ENCODE peak calls at places on chromosomes 7 and 10, in seven cellular contexts. I, K, R, U, T, J and N are unnamed samples.

GRCh38 chr7:12623885-12624498 is 53.5 kb downstream of the SCIN start:
- DNase-seq in K (no peak), J (peak), T (no peak), R (no peak), U (peak), I (peak), N (peak)

GRCh38 chr10:59360605-59361515 is 1.5 kb downstream of the FAM13C start:
- DNase-seq in K (no peak), J (no peak), I (no peak), T (no peak), R (no peak), U (no peak), N (no peak)

GRCh38 chr7:151992375-151992774 is 33.1 kb upstream of the GALNT11 start:
- DNase-seq in T (peak), U (peak), I (peak), R (peak), K (no peak), J (peak), N (peak)

GRCh38 chr10:77287647-77288120 is 349.9 kb downstream of the KCNMA1 start:
- DNase-seq in K (no peak), R (no peak), J (peak), U (no peak), I (no peak), T (no peak), N (no peak)

GRCh38 chr7:6653101-6653995 is 16.2 kb downstream of the ZNF316 start:
- DNase-seq in U (no peak), R (peak), I (no peak), J (no peak), T (no peak), K (no peak), N (no peak)

GRCh38 chr7:126228356-126229061 is 1024.2 kb downstream of the GRM8 start:
- DNase-seq in R (no peak), U (no peak), J (no peak), T (no peak), K (no peak), I (no peak), N (no peak)

GRCh38 chr10:119754085-119754484 is 28.2 kb downstream of the INPP5F start:
- DNase-seq in K (no peak), T (no peak), I (no peak), R (no peak), U (no peak), J (no peak), N (no peak)

GRCh38 chr7:136275794-136276193 is 298.6 kb upstream of the MTPN start:
- DNase-seq in T (no peak), K (no peak), I (no peak), U (no peak), J (peak), R (no peak), N (no peak)

GRCh38 chr7:29342761-29343160 is 148.2 kb downstream of the CHN2 start:
- DNase-seq in U (peak), J (no peak), R (no peak), K (no peak), I (no peak), T (no peak), N (no peak)

GRCh38 chr7:17680943-17681351 is 259.3 kb downstream of the SNX13 start:
- DNase-seq in U (peak), R (no peak), J (peak), T (peak), K (no peak), I (no peak), N (no peak)

GRCh38 chr7:1359051-1359400 is 100.2 kb downstream of the MICALL2 start:
- DNase-seq in K (no peak), J (no peak), T (no peak), I (no peak), R (peak), U (no peak), N (no peak)

GRCh38 chr7:140673063-140673769 is 471 bp downstream of the ADCK2 start:
- DNase-seq in U (peak), T (peak), R (peak), J (no peak), K (peak), I (peak), N (peak)

GRCh38 chr7:110130669-110131068 is 960.3 kb upstream of the LRRN3 start:
- DNase-seq in J (no peak), R (no peak), U (no peak), K (no peak), T (no peak), I (peak), N (no peak)

GRCh38 chr10:116201011-116201410 is 72.0 kb downstream of the GFRA1 start:
- DNase-seq in J (peak), I (no peak), U (peak), R (no peak), T (no peak), K (no peak), N (no peak)

GRCh38 chr7:13946181-13946580 is 43.3 kb downstream of the ETV1 start:
- DNase-seq in I (no peak), K (no peak), J (peak), R (no peak), T (no peak), U (peak), N (no peak)

GRCh38 chr7:123024989-123025758 is 29.7 kb upstream of the TAS2R16 start:
- DNase-seq in R (no peak), K (no peak), T (no peak), U (no peak), J (peak), I (no peak), N (no peak)

GRCh38 chr10:83564889-83565588 is 574.3 kb upstream of the GHITM start:
- DNase-seq in R (peak), J (no peak), I (no peak), U (no peak), T (no peak), K (no peak), N (no peak)

GRCh38 chr7:51031791-51032484 is 249.2 kb upstream of the GRB10 start:
- DNase-seq in K (no peak), J (no peak), U (no peak), R (no peak), I (no peak), T (no peak), N (no peak)